ENCODE peak calls at places on chromosomes 16 and 17, in nine cellular contexts. One of them, this sample, is unnamed.

GRCh38 chr17:74852237-74853047 is 7.2 kb downstream of the GRIN2C start:
- DNase-seq in transverse colon: peak
- DNase-seq in GM10248: peak
- DNase-seq in osteocyte: no peak
- DNase-seq in progenitor cell of endocrine pancreas: peak
- DNase-seq in type B pancreatic cell: no peak
- DNase-seq in fibroblast of mammary gland: no peak
- DNase-seq in endothelial cell of umbilical vein: no peak
- DNase-seq in neural progenitor cell: peak
- DNase-seq in this sample: peak

GRCh38 chr16:3655791-3656490 is 1.4 kb downstream of the DNASE1 start:
- DNase-seq in progenitor cell of endocrine pancreas: no peak
- DNase-seq in endothelial cell of umbilical vein: no peak
- DNase-seq in type B pancreatic cell: no peak
- DNase-seq in fibroblast of mammary gland: no peak
- DNase-seq in neural progenitor cell: no peak
- DNase-seq in GM10248: no peak
- DNase-seq in transverse colon: no peak
- DNase-seq in osteocyte: no peak
- DNase-seq in this sample: no peak

GRCh38 chr16:57859331-57859730 is 57.0 kb upstream of the KIFC3 start:
- DNase-seq in transverse colon: no peak
- DNase-seq in neural progenitor cell: peak
- DNase-seq in endothelial cell of umbilical vein: peak
- DNase-seq in GM10248: no peak
- DNase-seq in type B pancreatic cell: no peak
- DNase-seq in osteocyte: no peak
- DNase-seq in fibroblast of mammary gland: peak
- DNase-seq in progenitor cell of endocrine pancreas: no peak
- DNase-seq in this sample: no peak

GRCh38 chr17:40646791-40647548 is 648 bp downstream of the SMARCE1 start:
- DNase-seq in GM10248: peak
- DNase-seq in endothelial cell of umbilical vein: peak
- DNase-seq in progenitor cell of endocrine pancreas: no peak
- DNase-seq in type B pancreatic cell: no peak
- DNase-seq in osteocyte: no peak
- DNase-seq in neural progenitor cell: peak
- DNase-seq in transverse colon: no peak
- DNase-seq in fibroblast of mammary gland: peak
- DNase-seq in this sample: peak

GRCh38 chr17:76213491-76213890 is 26.8 kb downstream of the RNF157 start:
- DNase-seq in fibroblast of mammary gland: no peak
- DNase-seq in endothelial cell of umbilical vein: no peak
- DNase-seq in osteocyte: no peak
- DNase-seq in GM10248: no peak
- DNase-seq in neural progenitor cell: peak
- DNase-seq in progenitor cell of endocrine pancreas: no peak
- DNase-seq in transverse colon: no peak
- DNase-seq in type B pancreatic cell: no peak
- DNase-seq in this sample: no peak

GRCh38 chr17:4998027-4998665 is 396 bp downstream of the KIF1C start:
- DNase-seq in fibroblast of mammary gland: no peak
- DNase-seq in osteocyte: peak
- DNase-seq in type B pancreatic cell: no peak
- DNase-seq in endothelial cell of umbilical vein: peak
- DNase-seq in neural progenitor cell: peak
- DNase-seq in GM10248: peak
- DNase-seq in transverse colon: peak
- DNase-seq in progenitor cell of endocrine pancreas: peak
- DNase-seq in this sample: peak

GRCh38 chr16:85851034-85851780 is 47.8 kb upstream of the IRF8 start:
- DNase-seq in neural progenitor cell: no peak
- DNase-seq in endothelial cell of umbilical vein: no peak
- DNase-seq in GM10248: no peak
- DNase-seq in progenitor cell of endocrine pancreas: no peak
- DNase-seq in osteocyte: no peak
- DNase-seq in type B pancreatic cell: peak
- DNase-seq in transverse colon: no peak
- DNase-seq in fibroblast of mammary gland: peak
- DNase-seq in this sample: no peak

GRCh38 chr16:75198135-75198600 is 8.8 kb downstream of the CTRB2 start:
- DNase-seq in GM10248: no peak
- DNase-seq in type B pancreatic cell: no peak
- DNase-seq in osteocyte: no peak
- DNase-seq in fibroblast of mammary gland: peak
- DNase-seq in neural progenitor cell: no peak
- DNase-seq in endothelial cell of umbilical vein: no peak
- DNase-seq in transverse colon: no peak
- DNase-seq in progenitor cell of endocrine pancreas: no peak
- DNase-seq in this sample: no peak

GRCh38 chr16:16188827-16189226 is 34.5 kb downstream of the ABCC6 start:
- DNase-seq in progenitor cell of endocrine pancreas: no peak
- DNase-seq in GM10248: no peak
- DNase-seq in endothelial cell of umbilical vein: no peak
- DNase-seq in neural progenitor cell: no peak
- DNase-seq in type B pancreatic cell: no peak
- DNase-seq in fibroblast of mammary gland: no peak
- DNase-seq in transverse colon: no peak
- DNase-seq in osteocyte: no peak
- DNase-seq in this sample: no peak

GRCh38 chr17:49571283-49571682 is 4.4 kb upstream of the NXPH3 start:
- DNase-seq in osteocyte: no peak
- DNase-seq in transverse colon: no peak
- DNase-seq in fibroblast of mammary gland: no peak
- DNase-seq in endothelial cell of umbilical vein: no peak
- DNase-seq in type B pancreatic cell: no peak
- DNase-seq in progenitor cell of endocrine pancreas: no peak
- DNase-seq in neural progenitor cell: no peak
- DNase-seq in GM10248: no peak
- DNase-seq in this sample: no peak

GRCh38 chr16:82439678-82440293 is 187.0 kb upstream of the CDH13 start:
- DNase-seq in osteocyte: peak
- DNase-seq in neural progenitor cell: peak
- DNase-seq in fibroblast of mammary gland: no peak
- DNase-seq in GM10248: peak
- DNase-seq in transverse colon: no peak
- DNase-seq in endothelial cell of umbilical vein: peak
- DNase-seq in type B pancreatic cell: no peak
- DNase-seq in progenitor cell of endocrine pancreas: no peak
- DNase-seq in this sample: peak

GRCh38 chr17:18230288-18231141 is 5.1 kb downstream of the LLGL1 start:
- DNase-seq in GM10248: no peak
- DNase-seq in endothelial cell of umbilical vein: no peak
- DNase-seq in fibroblast of mammary gland: no peak
- DNase-seq in osteocyte: no peak
- DNase-seq in transverse colon: no peak
- DNase-seq in type B pancreatic cell: no peak
- DNase-seq in neural progenitor cell: no peak
- DNase-seq in progenitor cell of endocrine pancreas: no peak
- DNase-seq in this sample: no peak

GRCh38 chr16:20515580-20516179 is 60.5 kb downstream of the ACSM2B start:
- DNase-seq in progenitor cell of endocrine pancreas: no peak
- DNase-seq in GM10248: no peak
- DNase-seq in fibroblast of mammary gland: no peak
- DNase-seq in type B pancreatic cell: no peak
- DNase-seq in transverse colon: no peak
- DNase-seq in osteocyte: no peak
- DNase-seq in neural progenitor cell: no peak
- DNase-seq in endothelial cell of umbilical vein: no peak
- DNase-seq in this sample: no peak

GRCh38 chr16:89045881-89046280 is 47.8 kb upstream of the ACSF3 start:
- DNase-seq in progenitor cell of endocrine pancreas: no peak
- DNase-seq in GM10248: no peak
- DNase-seq in endothelial cell of umbilical vein: no peak
- DNase-seq in type B pancreatic cell: no peak
- DNase-seq in transverse colon: no peak
- DNase-seq in neural progenitor cell: no peak
- DNase-seq in osteocyte: no peak
- DNase-seq in fibroblast of mammary gland: no peak
- DNase-seq in this sample: no peak

GRCh38 chr16:80171746-80172145 is 369.0 kb upstream of the DYNLRB2 start:
- DNase-seq in endothelial cell of umbilical vein: no peak
- DNase-seq in GM10248: no peak
- DNase-seq in fibroblast of mammary gland: no peak
- DNase-seq in progenitor cell of endocrine pancreas: no peak
- DNase-seq in transverse colon: no peak
- DNase-seq in neural progenitor cell: no peak
- DNase-seq in type B pancreatic cell: no peak
- DNase-seq in osteocyte: no peak
- DNase-seq in this sample: no peak

GRCh38 chr16:25012525-25012991 is 2.6 kb downstream of the ARHGAP17 start:
- DNase-seq in transverse colon: peak
- DNase-seq in progenitor cell of endocrine pancreas: no peak
- DNase-seq in endothelial cell of umbilical vein: peak
- DNase-seq in fibroblast of mammary gland: peak
- DNase-seq in GM10248: no peak
- DNase-seq in osteocyte: no peak
- DNase-seq in type B pancreatic cell: no peak
- DNase-seq in neural progenitor cell: no peak
- DNase-seq in this sample: no peak

GRCh38 chr16:19001788-19002187 is 18.1 kb downstream of the TMC7 start:
- DNase-seq in type B pancreatic cell: no peak
- DNase-seq in fibroblast of mammary gland: peak
- DNase-seq in transverse colon: no peak
- DNase-seq in progenitor cell of endocrine pancreas: no peak
- DNase-seq in endothelial cell of umbilical vein: no peak
- DNase-seq in osteocyte: no peak
- DNase-seq in neural progenitor cell: no peak
- DNase-seq in GM10248: no peak
- DNase-seq in this sample: no peak

GRCh38 chr17:75996665-75997590 is 3.7 kb upstream of the CDK3 start:
- DNase-seq in transverse colon: peak
- DNase-seq in endothelial cell of umbilical vein: no peak
- DNase-seq in neural progenitor cell: no peak
- DNase-seq in osteocyte: no peak
- DNase-seq in progenitor cell of endocrine pancreas: no peak
- DNase-seq in GM10248: peak
- DNase-seq in fibroblast of mammary gland: peak
- DNase-seq in type B pancreatic cell: no peak
- DNase-seq in this sample: peak

GRCh38 chr17:28182559-28182958 is 136.4 kb upstream of the TMEM97 start:
- DNase-seq in progenitor cell of endocrine pancreas: no peak
- DNase-seq in fibroblast of mammary gland: no peak
- DNase-seq in type B pancreatic cell: no peak
- DNase-seq in neural progenitor cell: no peak
- DNase-seq in endothelial cell of umbilical vein: no peak
- DNase-seq in transverse colon: no peak
- DNase-seq in osteocyte: no peak
- DNase-seq in GM10248: no peak
- DNase-seq in this sample: no peak

GRCh38 chr17:64778367-64779290 is 116.5 kb upstream of the SMURF2 start:
- DNase-seq in progenitor cell of endocrine pancreas: peak
- DNase-seq in GM10248: no peak
- DNase-seq in endothelial cell of umbilical vein: no peak
- DNase-seq in type B pancreatic cell: no peak
- DNase-seq in osteocyte: no peak
- DNase-seq in fibroblast of mammary gland: no peak
- DNase-seq in neural progenitor cell: peak
- DNase-seq in transverse colon: peak
- DNase-seq in this sample: peak

GRCh38 chr16:69830534-69831211 is 68.5 kb downstream of the WWP2 start:
- DNase-seq in type B pancreatic cell: no peak
- DNase-seq in endothelial cell of umbilical vein: peak
- DNase-seq in progenitor cell of endocrine pancreas: no peak
- DNase-seq in fibroblast of mammary gland: no peak
- DNase-seq in osteocyte: no peak
- DNase-seq in neural progenitor cell: no peak
- DNase-seq in GM10248: no peak
- DNase-seq in transverse colon: no peak
- DNase-seq in this sample: no peak
- TF ChIP-seq CTCF in type B pancreatic cell: no peak
- TF ChIP-seq CTCF in endothelial cell of umbilical vein: no peak
- TF ChIP-seq CTCF in progenitor cell of endocrine pancreas: no peak
- TF ChIP-seq CTCF in fibroblast of mammary gland: no peak
- TF ChIP-seq CTCF in osteocyte: no peak
- TF ChIP-seq CTCF in neural progenitor cell: no peak
- TF ChIP-seq CTCF in GM10248: no peak
- TF ChIP-seq CTCF in transverse colon: no peak
- TF ChIP-seq CTCF in this sample: no peak

GRCh38 chr16:50376997-50377396 is 8.2 kb upstream of the BRD7 start:
- DNase-seq in transverse colon: no peak
- DNase-seq in osteocyte: no peak
- DNase-seq in progenitor cell of endocrine pancreas: no peak
- DNase-seq in fibroblast of mammary gland: no peak
- DNase-seq in GM10248: no peak
- DNase-seq in type B pancreatic cell: no peak
- DNase-seq in neural progenitor cell: no peak
- DNase-seq in endothelial cell of umbilical vein: no peak
- DNase-seq in this sample: no peak
- TF ChIP-seq CTCF in transverse colon: no peak
- TF ChIP-seq CTCF in osteocyte: no peak
- TF ChIP-seq CTCF in progenitor cell of endocrine pancreas: no peak
- TF ChIP-seq CTCF in fibroblast of mammary gland: no peak
- TF ChIP-seq CTCF in GM10248: no peak
- TF ChIP-seq CTCF in type B pancreatic cell: no peak
- TF ChIP-seq CTCF in neural progenitor cell: no peak
- TF ChIP-seq CTCF in endothelial cell of umbilical vein: no peak
- TF ChIP-seq CTCF in this sample: no peak

GRCh38 chr16:31357324-31358156 is 2.6 kb downstream of the ITGAX start:
- DNase-seq in type B pancreatic cell: no peak
- DNase-seq in GM10248: peak
- DNase-seq in neural progenitor cell: no peak
- DNase-seq in progenitor cell of endocrine pancreas: no peak
- DNase-seq in osteocyte: no peak
- DNase-seq in transverse colon: no peak
- DNase-seq in endothelial cell of umbilical vein: no peak
- DNase-seq in fibroblast of mammary gland: peak
- DNase-seq in this sample: no peak
- TF ChIP-seq CTCF in type B pancreatic cell: no peak
- TF ChIP-seq CTCF in GM10248: peak
- TF ChIP-seq CTCF in neural progenitor cell: no peak
- TF ChIP-seq CTCF in progenitor cell of endocrine pancreas: no peak
- TF ChIP-seq CTCF in osteocyte: no peak
- TF ChIP-seq CTCF in transverse colon: no peak
- TF ChIP-seq CTCF in endothelial cell of umbilical vein: no peak
- TF ChIP-seq CTCF in fibroblast of mammary gland: no peak
- TF ChIP-seq CTCF in this sample: peak

DNA sequence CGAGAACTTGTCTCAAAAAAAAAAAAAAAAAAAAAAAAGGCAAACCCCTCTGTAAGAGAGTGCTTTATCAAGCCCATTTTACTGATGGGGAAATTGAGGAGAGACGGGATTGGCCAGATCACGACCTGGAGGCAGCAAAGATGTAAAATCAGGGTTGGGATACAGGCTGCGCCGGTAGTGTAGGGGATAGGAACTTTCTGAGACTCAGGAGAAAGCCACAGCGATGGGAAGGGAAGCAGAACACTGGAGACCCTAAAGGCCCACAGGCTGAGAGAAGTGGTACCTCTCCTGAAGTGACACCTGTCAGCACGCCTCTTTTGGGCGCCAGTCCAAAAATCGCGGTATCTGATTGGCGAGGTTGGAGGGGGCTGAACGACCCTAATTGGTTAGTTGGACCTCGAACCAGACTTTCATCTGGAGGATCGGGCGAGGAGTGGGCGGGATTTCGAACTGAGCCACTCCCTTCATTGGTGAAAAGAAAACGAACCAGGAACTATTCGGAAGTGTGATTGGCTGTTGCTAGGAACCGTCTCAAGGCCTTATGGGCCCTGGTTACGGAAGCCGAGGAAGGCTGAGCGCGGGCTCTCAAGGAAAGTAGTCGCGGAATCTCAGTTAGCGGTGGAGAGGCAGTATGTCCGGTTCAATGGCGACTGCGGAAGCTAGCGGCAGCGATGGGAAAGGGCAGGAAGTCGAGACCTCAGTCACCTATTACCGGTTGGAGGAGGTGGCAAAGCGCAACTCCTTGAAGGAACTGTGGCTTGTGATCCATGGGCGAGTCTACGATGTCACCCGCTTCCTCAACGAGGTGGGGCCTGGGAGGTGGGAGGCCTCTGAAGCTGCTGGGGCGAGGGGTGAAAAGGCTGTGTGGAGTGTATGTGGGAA is at the start of gene CYB5B:
- DNase-seq in progenitor cell of endocrine pancreas: peak
- DNase-seq in neural progenitor cell: peak
- DNase-seq in GM10248: peak
- DNase-seq in endothelial cell of umbilical vein: peak
- DNase-seq in transverse colon: peak
- DNase-seq in type B pancreatic cell: peak
- DNase-seq in fibroblast of mammary gland: peak
- DNase-seq in osteocyte: peak
- DNase-seq in this sample: peak
- TF ChIP-seq CTCF in progenitor cell of endocrine pancreas: no peak
- TF ChIP-seq CTCF in neural progenitor cell: peak
- TF ChIP-seq CTCF in GM10248: no peak
- TF ChIP-seq CTCF in endothelial cell of umbilical vein: no peak
- TF ChIP-seq CTCF in transverse colon: no peak
- TF ChIP-seq CTCF in type B pancreatic cell: peak
- TF ChIP-seq CTCF in fibroblast of mammary gland: no peak
- TF ChIP-seq CTCF in osteocyte: no peak
- TF ChIP-seq CTCF in this sample: no peak

This sample was measured in GM13977.